ENCODE peak calls at places on chromosomes 5 and 9, in four cellular contexts. U is stimulated activated CD4-positive, alpha-beta T cell treated with anti-CD3 and anti-CD28 coated beads, Interleukin-4, amount 100 ng/mL, for 1 hour; M is M059J; N is H9. C is an unnamed sample.
A peak's percentile ranks its signal among the peaks of the same experiment; 100 is the strongest.

GRCh38 chr5:164346785-164347630 is 841.6 kb downstream of the MAT2B start:
- DNase-seq in U (no peak), M (no peak), N (no peak), C (no peak)

GRCh38 chr5:127064253-127064652 is 9.0 kb downstream of the C5orf63 start:
- DNase-seq in U (no peak), M (no peak), N (no peak), C (no peak)

GRCh38 chr9:135960328-135961276 is 571 bp downstream of the UBAC1 start:
- DNase-seq in U (no peak), M (peak; percentile 38), N (no peak), C (no peak)

GRCh38 chr5:138449501-138450239 is 10.8 kb downstream of the REEP2 start:
- DNase-seq in U (peak; percentile 83), M (peak; percentile 80), N (peak; percentile 91), C (no peak)

GRCh38 chr9:127545196-127546124 is 66.6 kb upstream of the STXBP1 start:
- DNase-seq in U (no peak), M (peak; percentile 96), N (no peak), C (no peak)

GRCh38 chr9:127397722-127398647 is 1.0 kb downstream of the SLC2A8 start:
- DNase-seq in U (peak; percentile 26), M (peak; percentile 67), N (peak; percentile 52), C (no peak)

GRCh38 chr5:78641060-78641474 is 7.5 kb downstream of the LHFPL2 start:
- DNase-seq in U (no peak), M (no peak), N (no peak), C (peak; percentile 11)

GRCh38 chr9:37902804-37903580 is 935 bp downstream of the SLC25A51 start:
- DNase-seq in U (no peak), M (peak; percentile 54), N (no peak), C (no peak)

GRCh38 chr5:175922192-175922885 is 45.8 kb downstream of the THOC3 start:
- DNase-seq in U (no peak), M (peak; percentile 94), N (no peak), C (no peak)

GRCh38 chr5:322281-322941 is 897 bp downstream of the AHRR start:
- DNase-seq in U (peak; percentile 33), M (peak; percentile 64), N (peak; percentile 56), C (no peak)

GRCh38 chr5:156971415-156971814 is 8.4 kb upstream of the TIMD4 start:
- DNase-seq in U (no peak), M (no peak), N (no peak), C (no peak)

C was measured in GM12878.